ENCODE peak calls at places on chromosomes 13 and 19, in five cellular contexts. T is HepG2, A is GM12878, C is H1, I is HEK293T. L is an unnamed sample.

GRCh38 chr13:45807520-45808099 is 43.9 kb downstream of the SIAH3 start:
- DNase-seq in A (peak), C (no peak), I (peak), T (peak), L (peak)

GRCh38 chr19:58218899-58219298 is 9.8 kb upstream of the ZNF544 start:
- DNase-seq in I (no peak), A (no peak), C (peak), T (peak), L (no peak)

GRCh38 chr19:46953955-46954501 is 65.6 kb upstream of the NPAS1 start:
- DNase-seq in C (no peak), T (peak), I (no peak), A (no peak), L (no peak)

GRCh38 chr19:47723573-47723923 is 10.3 kb downstream of the EHD2 start:
- DNase-seq in A (no peak), I (no peak), C (no peak), T (peak), L (no peak)

GRCh38 chr13:52399708-52400107 is 6.3 kb downstream of the THSD1 start:
- DNase-seq in T (peak), C (no peak), I (no peak), A (no peak), L (no peak)

GRCh38 chr13:44266305-44266704 is 107.3 kb upstream of the SERP2 start:
- DNase-seq in A (no peak), I (no peak), C (no peak), T (no peak), L (no peak)

GRCh38 chr19:33410915-33411401 is 37.4 kb downstream of the CEBPG start:
- DNase-seq in C (no peak), I (no peak), T (no peak), A (no peak), L (no peak)

GRCh38 chr13:112990783-112991182 is 21.8 kb downstream of the MCF2L start:
- DNase-seq in A (no peak), I (no peak), T (no peak), C (no peak), L (no peak)

GRCh38 chr19:45098521-45099464 is 5.8 kb downstream of the PPP1R37 start:
- DNase-seq in I (no peak), T (peak), A (no peak), C (no peak), L (no peak)

GRCh38 chr19:9144920-9145319 is 4.7 kb downstream of the ZNF317 start:
- DNase-seq in T (no peak), C (no peak), I (no peak), A (no peak), L (no peak)

GRCh38 chr19:610801-611505 is 21.3 kb downstream of the HCN2 start:
- DNase-seq in T (no peak), A (no peak), I (no peak), C (no peak), L (no peak)

GRCh38 chr13:102724923-102725322 is 30.1 kb upstream of the METTL21C start:
- DNase-seq in A (no peak), C (no peak), I (peak), T (peak), L (no peak)

GRCh38 chr13:30398601-30399072 is 23.7 kb upstream of the UBE2L5 start:
- DNase-seq in I (no peak), C (no peak), A (no peak), T (peak), L (no peak)

GRCh38 chr19:41192574-41193419 is at the start of gene CYP2S1:
- DNase-seq in T (no peak), A (no peak), C (peak), I (peak), L (no peak)

GRCh38 chr13:99766641-99767045 is 204.9 kb downstream of the ZIC5 start:
- DNase-seq in A (no peak), I (peak), T (peak), C (peak), L (peak)
- TF ChIP-seq SUZ12 in A (no peak), I (no peak), T (no peak), C (no peak), L (no peak)

GRCh38 chr19:10784257-10784656 is 51.8 kb downstream of the TMED1 start:
- DNase-seq in I (no peak), A (no peak), C (no peak), T (no peak), L (no peak)

GRCh38 chr19:10776900-10777650 is 58.9 kb downstream of the TMED1 start:
- DNase-seq in A (no peak), I (no peak), C (no peak), T (no peak), L (no peak)

GRCh38 chr19:10782795-10783194 is 53.2 kb downstream of the TMED1 start:
- DNase-seq in A (no peak), C (no peak), T (no peak), I (no peak), L (no peak)

GRCh38 chr19:10774893-10775292 is 57.0 kb downstream of the DNM2 start:
- DNase-seq in T (no peak), I (no peak), C (no peak), A (no peak), L (no peak)

DNA sequence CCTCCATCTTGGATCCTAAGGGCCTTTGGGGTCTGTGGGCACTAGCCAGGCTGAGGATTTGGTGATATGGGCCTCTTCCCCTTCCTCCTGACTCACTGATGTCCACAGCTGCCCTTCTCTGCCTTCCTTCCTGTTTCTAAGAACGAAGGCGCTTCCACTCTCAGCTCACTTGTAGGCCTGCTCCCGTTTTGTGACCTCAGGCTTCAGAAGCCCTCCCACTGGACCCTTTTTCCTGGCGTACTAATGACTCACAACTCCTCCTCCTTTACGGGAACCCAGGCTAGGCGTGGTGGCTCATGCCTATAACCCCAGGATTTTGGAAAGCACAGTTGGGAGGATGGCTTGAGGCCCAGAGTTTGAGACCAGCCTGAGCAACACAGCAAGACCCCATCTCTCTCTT is 55.6 kb downstream of the TMED1 start:
- DNase-seq in C (no peak), I (no peak), T (no peak), A (no peak), L (no peak)
- TF ChIP-seq SUZ12 in C (no peak), I (no peak), T (no peak), A (no peak), L (no peak)

DNA sequence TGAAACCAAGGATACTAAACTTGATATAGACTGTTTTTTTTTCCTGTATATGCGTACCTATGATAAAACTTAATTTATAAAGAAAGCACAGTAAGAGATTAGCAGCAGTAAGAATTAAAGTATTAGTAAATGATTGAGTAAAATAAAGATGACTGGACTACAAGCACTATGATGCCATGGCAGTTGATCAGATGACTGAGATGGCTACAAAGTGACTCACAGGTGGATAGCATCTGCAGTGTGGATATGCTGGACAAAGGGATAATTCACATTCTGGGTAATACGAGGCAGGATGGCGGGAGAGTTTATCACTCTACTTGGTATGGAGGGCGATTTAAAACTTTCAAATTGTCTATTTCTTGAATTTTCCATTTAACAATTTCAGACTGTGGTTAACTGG is 11.8 kb downstream of the HTR2A start:
- DNase-seq in C (no peak), I (no peak), A (no peak), T (no peak), L (no peak)
- TF ChIP-seq SUZ12 in C (no peak), I (no peak), A (no peak), T (no peak), L (no peak)

GRCh38 chr13:31945202-31945978 is 86.2 kb upstream of the FRY start:
- DNase-seq in C (no peak), T (no peak), A (no peak), I (peak), L (no peak)
- TF ChIP-seq SUZ12 in C (no peak), T (no peak), A (no peak), I (no peak), L (no peak)

GRCh38 chr13:22080832-22081231 is 410.0 kb downstream of the FGF9 start:
- DNase-seq in T (no peak), C (no peak), A (no peak), I (no peak), L (no peak)

GRCh38 chr13:22082437-22083100 is 411.7 kb downstream of the FGF9 start:
- DNase-seq in I (no peak), A (no peak), T (no peak), C (no peak), L (no peak)

GRCh38 chr13:22081430-22081829 is 410.6 kb downstream of the FGF9 start:
- DNase-seq in A (no peak), C (no peak), T (no peak), I (no peak), L (no peak)

GRCh38 chr13:22079961-22080360 is 409.1 kb downstream of the FGF9 start:
- DNase-seq in C (no peak), T (no peak), A (no peak), I (no peak), L (no peak)

GRCh38 chr13:22082030-22082429 is 411.2 kb downstream of the FGF9 start:
- DNase-seq in C (no peak), A (no peak), T (peak), I (no peak), L (no peak)
- TF ChIP-seq SUZ12 in C (no peak), A (no peak), T (no peak), I (no peak), L (no peak)

DNA sequence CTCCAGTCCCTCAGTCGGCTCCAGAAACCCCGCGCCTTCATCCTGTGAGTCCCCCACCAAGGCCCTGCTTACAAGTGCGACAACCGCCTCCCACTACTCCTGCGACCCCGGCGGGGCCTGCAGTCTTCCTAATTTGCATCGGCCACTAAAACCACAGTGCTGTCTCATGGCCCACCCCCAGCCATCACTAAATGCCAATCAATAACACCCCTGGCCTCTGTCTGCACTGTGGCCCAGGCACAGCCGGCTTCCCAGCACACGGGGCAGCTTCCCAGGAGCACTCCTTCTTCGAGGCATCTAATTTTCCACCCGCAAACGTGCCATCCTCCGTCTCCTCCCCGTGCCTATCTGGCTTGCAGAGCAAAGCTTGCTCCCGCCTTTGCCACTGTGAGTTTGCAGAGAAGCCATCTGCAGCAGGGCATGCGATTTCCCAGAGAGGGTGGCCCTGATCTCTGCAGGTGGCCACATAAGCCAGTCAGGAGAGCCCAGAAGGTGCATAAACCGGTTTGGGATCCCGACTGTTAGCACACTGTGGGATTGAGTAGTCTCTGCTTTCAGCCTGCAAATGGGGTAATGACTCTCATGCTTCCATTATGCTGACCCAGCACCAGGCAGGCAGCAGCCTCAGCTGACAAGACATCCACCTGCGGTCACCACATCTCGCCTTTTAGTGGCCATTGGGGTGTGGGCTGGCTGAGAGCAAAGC is 34.0 kb upstream of the USE1 start:
- DNase-seq in A (no peak), I (no peak), T (no peak), C (peak), L (no peak)
- TF ChIP-seq SUZ12 in A (no peak), I (no peak), T (no peak), C (no peak), L (no peak)

GRCh38 chr19:13026478-13026999 is 31.3 kb downstream of the NFIX start:
- DNase-seq in A (no peak), C (no peak), I (no peak), T (peak), L (no peak)

GRCh38 chr19:13025819-13026477 is 30.7 kb downstream of the NFIX start:
- DNase-seq in I (no peak), T (no peak), C (no peak), A (no peak), L (no peak)

GRCh38 chr19:13027031-13027430 is 31.8 kb downstream of the NFIX start:
- DNase-seq in C (no peak), I (no peak), T (no peak), A (no peak), L (no peak)

GRCh38 chr19:13028027-13028426 is 32.8 kb downstream of the NFIX start:
- DNase-seq in I (no peak), C (no peak), A (no peak), T (no peak), L (no peak)

DNA sequence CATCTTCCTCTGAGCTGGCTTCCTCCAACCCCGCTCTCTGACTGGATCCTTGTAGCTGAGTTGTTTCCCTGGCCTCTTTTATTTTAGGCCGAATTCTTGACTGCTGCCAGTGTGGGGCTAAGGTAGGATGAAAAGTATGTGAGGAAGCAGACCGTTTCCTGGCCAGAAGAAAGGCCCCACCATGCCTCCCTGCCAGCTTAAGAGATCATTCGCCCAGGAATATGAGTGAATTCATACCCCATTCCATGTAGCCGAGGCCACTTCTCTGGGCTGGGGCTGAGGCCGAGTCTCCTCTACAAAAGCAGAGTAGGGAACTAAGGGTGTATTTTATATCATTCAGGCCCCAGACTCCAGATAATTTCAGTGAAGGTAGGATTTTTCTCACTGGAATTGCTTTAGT is 32.3 kb downstream of the NFIX start:
- DNase-seq in C (no peak), T (no peak), A (no peak), I (no peak), L (no peak)
- TF ChIP-seq SUZ12 in C (no peak), T (no peak), A (no peak), I (no peak), L (no peak)